ENCODE peak calls at places on chromosomes 1 and 21, in four cellular contexts. One of them, this sample, is unnamed.

GRCh38 chr1:75520862-75521261 is 90.1 kb downstream of the SLC44A5 start:
- DNase-seq in neural progenitor cell: no peak
- DNase-seq in heart right ventricle: no peak
- DNase-seq in testis: no peak
- DNase-seq in this sample: no peak

GRCh38 chr1:176791911-176792310 is 328.9 kb downstream of the PAPPA2 start:
- DNase-seq in neural progenitor cell: no peak
- DNase-seq in heart right ventricle: no peak
- DNase-seq in testis: no peak
- DNase-seq in this sample: no peak

GRCh38 chr1:237124856-237125462 is 83.0 kb downstream of the RYR2 start:
- DNase-seq in neural progenitor cell: peak
- DNase-seq in heart right ventricle: no peak
- DNase-seq in testis: peak
- DNase-seq in this sample: no peak

GRCh38 chr1:206808615-206809014 is 36.3 kb upstream of the IL10 start:
- DNase-seq in neural progenitor cell: peak
- DNase-seq in heart right ventricle: peak
- DNase-seq in testis: peak
- DNase-seq in this sample: peak

GRCh38 chr1:48469616-48470500 is 2.1 kb downstream of the SPATA6 start:
- DNase-seq in neural progenitor cell: peak
- DNase-seq in heart right ventricle: peak
- DNase-seq in testis: peak
- DNase-seq in this sample: peak

GRCh38 chr1:156082111-156083091 is at the start of gene MEX3A:
- DNase-seq in neural progenitor cell: peak
- DNase-seq in heart right ventricle: peak
- DNase-seq in testis: peak
- DNase-seq in this sample: peak

GRCh38 chr1:61680500-61680899 is 44.4 kb downstream of the TM2D1 start:
- DNase-seq in neural progenitor cell: no peak
- DNase-seq in heart right ventricle: no peak
- DNase-seq in testis: no peak
- DNase-seq in this sample: no peak

GRCh38 chr1:225366016-225366415 is 61.8 kb downstream of the LBR start:
- DNase-seq in neural progenitor cell: no peak
- DNase-seq in heart right ventricle: no peak
- DNase-seq in testis: no peak
- DNase-seq in this sample: no peak

GRCh38 chr1:211198880-211199279 is 60.3 kb upstream of the RCOR3 start:
- DNase-seq in neural progenitor cell: no peak
- DNase-seq in heart right ventricle: no peak
- DNase-seq in testis: no peak
- DNase-seq in this sample: no peak

GRCh38 chr21:45640888-45641479 is 2.5 kb upstream of the PCBP3 start:
- DNase-seq in neural progenitor cell: peak
- DNase-seq in heart right ventricle: peak
- DNase-seq in testis: no peak
- DNase-seq in this sample: peak

GRCh38 chr21:29075706-29076447 is 2.4 kb upstream of the CCT8 start:
- DNase-seq in neural progenitor cell: no peak
- DNase-seq in heart right ventricle: no peak
- DNase-seq in testis: no peak
- DNase-seq in this sample: no peak

GRCh38 chr1:201648066-201648910 is 109.4 kb downstream of the NAV1 start:
- DNase-seq in neural progenitor cell: peak
- DNase-seq in heart right ventricle: peak
- DNase-seq in testis: peak
- DNase-seq in this sample: peak

GRCh38 chr21:44526096-44526997 is 13.6 kb downstream of the KRTAP10-1 start:
- DNase-seq in neural progenitor cell: no peak
- DNase-seq in heart right ventricle: no peak
- DNase-seq in testis: no peak
- DNase-seq in this sample: no peak

GRCh38 chr21:42650033-42650370 is 3.4 kb upstream of the PDE9A start:
- DNase-seq in neural progenitor cell: no peak
- DNase-seq in heart right ventricle: no peak
- DNase-seq in testis: no peak
- DNase-seq in this sample: no peak

GRCh38 chr1:154443274-154444013 is 38.3 kb downstream of the IL6R start:
- DNase-seq in neural progenitor cell: no peak
- DNase-seq in heart right ventricle: no peak
- DNase-seq in testis: no peak
- DNase-seq in this sample: no peak

GRCh38 chr1:183470147-183470960 is 1.9 kb upstream of the SMG7 start:
- DNase-seq in neural progenitor cell: peak
- DNase-seq in heart right ventricle: peak
- DNase-seq in testis: peak
- DNase-seq in this sample: peak

GRCh38 chr1:119617751-119618691 is 30.0 kb downstream of the ZNF697 start:
- DNase-seq in neural progenitor cell: no peak
- DNase-seq in heart right ventricle: peak
- DNase-seq in testis: peak
- DNase-seq in this sample: peak

GRCh38 chr1:165862448-165862847 is 35.0 kb downstream of the UCK2 start:
- DNase-seq in neural progenitor cell: no peak
- DNase-seq in heart right ventricle: no peak
- DNase-seq in testis: no peak
- DNase-seq in this sample: no peak

GRCh38 chr1:92601044-92601443 is 114.3 kb upstream of the GFI1 start:
- DNase-seq in neural progenitor cell: no peak
- DNase-seq in heart right ventricle: no peak
- DNase-seq in testis: no peak
- DNase-seq in this sample: no peak

DNA sequence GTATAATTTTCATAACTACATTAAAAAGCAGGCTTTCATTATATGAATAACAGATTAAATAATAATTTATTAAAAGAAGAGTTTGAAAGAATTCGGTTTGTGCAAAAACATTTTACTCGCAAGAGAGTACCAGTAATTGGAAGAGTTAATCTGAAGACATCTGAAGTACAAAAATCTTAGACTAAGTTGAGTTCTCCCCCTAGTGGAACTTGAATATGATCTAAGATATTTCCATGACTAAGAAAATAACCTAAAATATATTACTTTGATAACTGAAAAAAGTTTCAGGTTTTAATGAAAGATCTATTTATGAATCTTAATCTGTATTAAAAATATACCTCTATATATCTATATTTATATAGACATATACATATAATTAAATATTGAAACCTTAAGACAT is 112.5 kb upstream of the GFI1 start:
- DNase-seq in neural progenitor cell: peak
- DNase-seq in heart right ventricle: no peak
- DNase-seq in testis: no peak
- DNase-seq in this sample: no peak
- TF ChIP-seq CTCF in neural progenitor cell: peak
- TF ChIP-seq CTCF in heart right ventricle: peak
- TF ChIP-seq CTCF in testis: no peak
- TF ChIP-seq CTCF in this sample: peak

DNA sequence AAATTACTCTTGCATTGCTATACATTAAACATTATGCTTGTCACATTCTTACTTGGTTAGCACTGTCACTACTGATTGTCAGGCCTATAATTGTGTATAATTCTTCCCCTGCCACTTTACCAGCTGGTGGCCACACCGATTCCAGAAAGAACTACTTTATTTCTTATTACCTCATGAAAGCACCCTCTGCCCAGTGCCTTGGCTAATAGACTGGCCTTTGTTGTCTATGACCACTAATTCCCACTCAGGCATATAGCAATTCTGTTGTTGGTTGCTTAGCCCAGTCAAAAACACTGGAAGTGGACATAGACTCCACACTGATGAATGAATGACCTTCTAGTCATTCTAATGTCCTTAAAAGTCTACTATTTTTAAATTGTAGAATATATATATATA is 35.6 kb downstream of the MRPL39 start:
- DNase-seq in neural progenitor cell: no peak
- DNase-seq in heart right ventricle: no peak
- DNase-seq in testis: no peak
- DNase-seq in this sample: no peak
- H3K27ac ChIP-seq in neural progenitor cell: no peak
- H3K27ac ChIP-seq in heart right ventricle: no peak
- H3K27ac ChIP-seq in testis: no peak
- H3K27ac ChIP-seq in this sample: no peak

GRCh38 chr1:171455967-171456366 is 29.4 kb upstream of the PRRC2C start:
- DNase-seq in neural progenitor cell: no peak
- DNase-seq in heart right ventricle: no peak
- DNase-seq in testis: no peak
- DNase-seq in this sample: no peak
- TF ChIP-seq CTCF in neural progenitor cell: no peak
- TF ChIP-seq CTCF in heart right ventricle: no peak
- TF ChIP-seq CTCF in testis: no peak
- TF ChIP-seq CTCF in this sample: no peak

DNA sequence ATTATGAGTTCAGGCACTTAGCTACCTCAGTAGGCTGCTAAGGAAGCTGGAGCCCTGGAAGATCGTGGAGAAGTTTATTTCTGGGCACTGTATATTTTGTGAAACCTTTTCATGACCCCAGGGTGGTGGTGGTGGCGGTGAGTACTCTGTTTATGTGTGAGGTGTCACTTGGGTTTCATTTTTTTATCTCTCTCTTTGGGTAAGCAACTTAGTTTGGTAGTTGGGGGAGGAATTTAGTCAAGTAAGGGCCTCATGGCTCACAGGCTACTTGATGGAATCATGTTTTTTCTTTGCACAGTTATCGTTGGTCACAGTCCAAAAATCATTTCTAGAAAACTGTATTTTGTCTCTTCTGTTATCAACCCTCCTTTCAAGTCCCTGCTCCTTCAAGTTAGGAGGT is 33.9 kb downstream of the C1orf141 start:
- DNase-seq in neural progenitor cell: no peak
- DNase-seq in heart right ventricle: no peak
- DNase-seq in testis: no peak
- DNase-seq in this sample: no peak
- H3K27ac ChIP-seq in neural progenitor cell: no peak
- H3K27ac ChIP-seq in heart right ventricle: no peak
- H3K27ac ChIP-seq in testis: no peak
- H3K27ac ChIP-seq in this sample: no peak

GRCh38 chr1:224353975-224354930 is 2.4 kb upstream of the CNIH4 start:
- DNase-seq in neural progenitor cell: no peak
- DNase-seq in heart right ventricle: no peak
- DNase-seq in testis: no peak
- DNase-seq in this sample: no peak

GRCh38 chr1:224359207-224359606 is 2.5 kb downstream of the CNIH4 start:
- DNase-seq in neural progenitor cell: no peak
- DNase-seq in heart right ventricle: no peak
- DNase-seq in testis: no peak
- DNase-seq in this sample: no peak

GRCh38 chr1:224356685-224357625 is at the start of gene CNIH4:
- DNase-seq in neural progenitor cell: peak
- DNase-seq in heart right ventricle: peak
- DNase-seq in testis: peak
- DNase-seq in this sample: peak

GRCh38 chr1:224358288-224358687 is 1.6 kb downstream of the CNIH4 start:
- DNase-seq in neural progenitor cell: no peak
- DNase-seq in heart right ventricle: no peak
- DNase-seq in testis: no peak
- DNase-seq in this sample: no peak

DNA sequence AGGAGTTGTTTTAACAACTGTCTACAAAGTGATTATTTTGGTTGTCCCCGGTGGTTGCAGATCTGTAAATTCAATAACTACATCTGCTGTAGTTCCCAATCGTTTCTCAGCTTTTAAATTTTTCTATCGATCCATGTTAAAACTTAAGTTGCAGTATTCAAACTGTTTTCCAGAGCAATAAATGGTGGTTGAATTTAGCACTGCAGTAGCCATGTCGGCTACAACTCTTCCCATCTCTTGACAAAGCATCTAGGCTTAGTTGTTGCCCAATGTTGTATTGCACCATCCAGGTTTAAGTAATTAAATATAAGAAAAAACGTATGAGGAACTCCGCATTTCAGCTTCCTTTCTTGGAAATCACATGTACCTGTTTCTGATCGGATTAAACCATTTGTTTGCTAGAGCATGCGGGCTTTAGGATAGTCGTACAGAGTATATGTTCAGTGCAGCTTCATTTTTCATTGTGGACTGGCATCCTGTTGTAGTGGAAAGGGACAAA is 996 bp downstream of the CNIH4 start:
- DNase-seq in neural progenitor cell: peak
- DNase-seq in heart right ventricle: no peak
- DNase-seq in testis: no peak
- DNase-seq in this sample: no peak
- TF ChIP-seq CTCF in neural progenitor cell: no peak
- TF ChIP-seq CTCF in heart right ventricle: no peak
- TF ChIP-seq CTCF in testis: no peak
- TF ChIP-seq CTCF in this sample: no peak

This sample was measured in adrenal gland.